ENCODE peak calls at places on chromosomes 7 and 10, in four cellular contexts. One of them, this sample, is unnamed. For H3K4me1 and H3K9me3, the result is how much of the 10 kb centered on the place peaks cover.

GRCh38 chr10:65149878-65150277 is 1628.7 kb downstream of the REEP3 start:
- DNase-seq in lower lobe of right lung: no peak
- DNase-seq in H9: no peak
- DNase-seq in kidney: no peak
- DNase-seq in this sample: no peak

GRCh38 chr7:153951207-153951725 is 100.9 kb upstream of the DPP6 start:
- DNase-seq in lower lobe of right lung: no peak
- DNase-seq in H9: no peak
- DNase-seq in kidney: no peak
- DNase-seq in this sample: no peak

GRCh38 chr10:49387029-49387428 is 8.9 kb downstream of the DRGX start:
- DNase-seq in lower lobe of right lung: no peak
- DNase-seq in H9: no peak
- DNase-seq in kidney: no peak
- DNase-seq in this sample: peak

GRCh38 chr7:121079425-121080169 is 91.1 kb downstream of the CPED1 start:
- DNase-seq in lower lobe of right lung: no peak
- DNase-seq in H9: no peak
- DNase-seq in kidney: no peak
- DNase-seq in this sample: no peak

GRCh38 chr7:127997226-127997922 is 33.9 kb downstream of the LRRC4 start:
- DNase-seq in lower lobe of right lung: no peak
- DNase-seq in H9: no peak
- DNase-seq in kidney: no peak
- DNase-seq in this sample: no peak

GRCh38 chr7:50335795-50336754 is 31.6 kb downstream of the IKZF1 start:
- DNase-seq in lower lobe of right lung: no peak
- DNase-seq in H9: no peak
- DNase-seq in kidney: peak
- DNase-seq in this sample: no peak

GRCh38 chr10:17835688-17836087 is 26.5 kb downstream of the MRC1 start:
- DNase-seq in lower lobe of right lung: no peak
- DNase-seq in H9: peak
- DNase-seq in kidney: no peak
- DNase-seq in this sample: peak

GRCh38 chr7:27684491-27684890 is 21.8 kb upstream of the HIBADH start:
- DNase-seq in lower lobe of right lung: no peak
- DNase-seq in H9: no peak
- DNase-seq in kidney: no peak
- DNase-seq in this sample: no peak

GRCh38 chr7:151539055-151539714 is 19.5 kb upstream of the RHEB start:
- DNase-seq in lower lobe of right lung: no peak
- DNase-seq in H9: peak
- DNase-seq in kidney: no peak
- DNase-seq in this sample: no peak

GRCh38 chr10:105538933-105539332 is 897.8 kb downstream of the SORCS3 start:
- DNase-seq in lower lobe of right lung: no peak
- DNase-seq in H9: peak
- DNase-seq in kidney: no peak
- DNase-seq in this sample: no peak

GRCh38 chr7:44622342-44623151 is 16.1 kb downstream of the OGDH start:
- DNase-seq in lower lobe of right lung: no peak
- DNase-seq in H9: no peak
- DNase-seq in kidney: no peak
- DNase-seq in this sample: no peak

GRCh38 chr10:122019414-122019975 is 30.5 kb downstream of the TACC2 start:
- DNase-seq in lower lobe of right lung: peak
- DNase-seq in H9: peak
- DNase-seq in kidney: peak
- DNase-seq in this sample: peak

GRCh38 chr7:46932656-46933424 is 649.1 kb downstream of the TNS3 start:
- DNase-seq in lower lobe of right lung: no peak
- DNase-seq in H9: no peak
- DNase-seq in kidney: no peak
- DNase-seq in this sample: no peak

GRCh38 chr7:90988523-90988922 is 275.7 kb upstream of the FZD1 start:
- DNase-seq in lower lobe of right lung: no peak
- DNase-seq in H9: no peak
- DNase-seq in kidney: no peak
- DNase-seq in this sample: no peak

GRCh38 chr7:5574770-5575269 is 151.2 kb upstream of the TNRC18 start:
- DNase-seq in lower lobe of right lung: no peak
- DNase-seq in H9: peak
- DNase-seq in kidney: peak
- DNase-seq in this sample: no peak

GRCh38 chr10:19999440-19999839 is 183.2 kb downstream of the PLXDC2 start:
- DNase-seq in lower lobe of right lung: no peak
- DNase-seq in H9: no peak
- DNase-seq in kidney: no peak
- DNase-seq in this sample: no peak

GRCh38 chr7:141418087-141418486 is 133.1 kb upstream of the AGK start:
- DNase-seq in lower lobe of right lung: no peak
- DNase-seq in H9: no peak
- DNase-seq in kidney: no peak
- DNase-seq in this sample: no peak

GRCh38 chr7:156842317-156842716 is 50.7 kb downstream of the LMBR1 start:
- DNase-seq in lower lobe of right lung: no peak
- DNase-seq in H9: no peak
- DNase-seq in kidney: no peak
- DNase-seq in this sample: no peak

GRCh38 chr7:98369726-98370125 is 31.2 kb downstream of the BAIAP2L1 start:
- DNase-seq in lower lobe of right lung: no peak
- DNase-seq in H9: no peak
- DNase-seq in kidney: no peak
- DNase-seq in this sample: no peak

GRCh38 chr10:17851611-17852010 is 42.5 kb downstream of the MRC1 start:
- DNase-seq in lower lobe of right lung: peak
- DNase-seq in H9: no peak
- DNase-seq in kidney: no peak
- DNase-seq in this sample: no peak

GRCh38 chr7:54946764-54947163 is 72.1 kb upstream of the EGFR start:
- DNase-seq in lower lobe of right lung: no peak
- DNase-seq in H9: no peak
- DNase-seq in kidney: no peak
- DNase-seq in this sample: peak

GRCh38 chr7:118195837-118196474 is 12.0 kb downstream of the LSM8 start:
- DNase-seq in lower lobe of right lung: no peak
- DNase-seq in H9: no peak
- DNase-seq in kidney: no peak
- DNase-seq in this sample: no peak

GRCh38 chr10:14010083-14010551 is 320.6 kb downstream of the FRMD4A start:
- DNase-seq in lower lobe of right lung: no peak
- DNase-seq in H9: no peak
- DNase-seq in kidney: no peak
- DNase-seq in this sample: no peak

GRCh38 chr7:135716677-135717238 is 11.2 kb downstream of the SLC13A4 start:
- DNase-seq in lower lobe of right lung: no peak
- DNase-seq in H9: no peak
- DNase-seq in kidney: no peak
- DNase-seq in this sample: no peak

GRCh38 chr7:129840757-129841156 is 112.0 kb downstream of the UBE2H start:
- DNase-seq in lower lobe of right lung: no peak
- DNase-seq in H9: no peak
- DNase-seq in kidney: no peak
- DNase-seq in this sample: no peak

GRCh38 chr10:21327239-21327993 is 198.1 kb downstream of the SKIDA1 start:
- DNase-seq in lower lobe of right lung: no peak
- DNase-seq in H9: peak
- DNase-seq in kidney: no peak
- DNase-seq in this sample: no peak

GRCh38 chr7:134113655-134114054 is 13.5 kb upstream of the LRGUK start:
- DNase-seq in lower lobe of right lung: no peak
- DNase-seq in H9: no peak
- DNase-seq in kidney: no peak
- DNase-seq in this sample: no peak

GRCh38 chr7:150735596-150736358 is 1.4 kb upstream of the GIMAP5 start:
- DNase-seq in lower lobe of right lung: no peak
- DNase-seq in H9: peak
- DNase-seq in kidney: no peak
- DNase-seq in this sample: no peak

GRCh38 chr10:97384641-97385040 is 16.5 kb downstream of the RRP12 start:
- DNase-seq in lower lobe of right lung: no peak
- DNase-seq in H9: no peak
- DNase-seq in kidney: no peak
- DNase-seq in this sample: no peak

GRCh38 chr10:127266431-127266830 is 70.0 kb upstream of the INSYN2A start:
- DNase-seq in lower lobe of right lung: no peak
- DNase-seq in H9: no peak
- DNase-seq in kidney: no peak
- DNase-seq in this sample: no peak

GRCh38 chr10:61815505-61815904 is 86.0 kb upstream of the ARID5B start:
- DNase-seq in lower lobe of right lung: no peak
- DNase-seq in H9: no peak
- DNase-seq in kidney: no peak
- DNase-seq in this sample: no peak

GRCh38 chr7:24911213-24911603 is 68.8 kb downstream of the OSBPL3 start:
- DNase-seq in lower lobe of right lung: no peak
- DNase-seq in H9: no peak
- DNase-seq in kidney: no peak
- DNase-seq in this sample: no peak

GRCh38 chr10:78502208-78502943 is 468.7 kb downstream of the RPS24 start:
- DNase-seq in lower lobe of right lung: no peak
- DNase-seq in H9: no peak
- DNase-seq in kidney: no peak
- DNase-seq in this sample: no peak

GRCh38 chr7:36192877-36193276 is 39.8 kb downstream of the EEPD1 start:
- DNase-seq in lower lobe of right lung: no peak
- DNase-seq in H9: no peak
- DNase-seq in kidney: no peak
- DNase-seq in this sample: no peak

DNA sequence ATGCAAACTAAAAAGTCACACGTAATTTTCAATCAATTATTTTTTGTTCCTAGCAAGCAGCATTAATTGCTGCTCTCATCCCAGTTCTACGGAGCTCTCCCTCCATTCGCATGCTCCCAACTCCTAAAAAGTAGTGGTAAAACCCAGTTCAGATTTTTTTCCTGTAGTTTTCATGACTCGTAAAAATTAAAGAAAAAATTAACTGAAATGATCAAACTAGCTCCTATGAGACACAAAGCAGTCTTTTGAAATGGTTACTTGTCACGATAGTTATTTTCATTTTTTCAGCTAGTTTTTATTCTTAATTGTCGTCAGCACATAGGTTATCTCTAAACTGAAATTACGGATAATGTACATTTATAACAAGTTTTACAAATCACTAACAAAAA is 1.8 kb downstream of the HNRNPA2B1 start:
- DNase-seq in lower lobe of right lung: no peak
- DNase-seq in H9: no peak
- DNase-seq in kidney: no peak
- DNase-seq in this sample: no peak
- H3K4me1 ChIP-seq in lower lobe of right lung: half or more
- H3K4me1 ChIP-seq in H9: under half
- H3K4me1 ChIP-seq in kidney: under half
- H3K4me1 ChIP-seq in this sample: under half

GRCh38 chr7:64509583-64509982 is 53.3 kb downstream of the ZNF680 start:
- DNase-seq in lower lobe of right lung: no peak
- DNase-seq in H9: no peak
- DNase-seq in kidney: no peak
- DNase-seq in this sample: no peak

GRCh38 chr7:64504581-64505120 is 58.2 kb downstream of the ZNF680 start:
- DNase-seq in lower lobe of right lung: no peak
- DNase-seq in H9: no peak
- DNase-seq in kidney: no peak
- DNase-seq in this sample: no peak
- H3K9me3 ChIP-seq in lower lobe of right lung: half or more
- H3K9me3 ChIP-seq in H9: under half
- H3K9me3 ChIP-seq in kidney: under half
- H3K9me3 ChIP-seq in this sample: under half

GRCh38 chr7:234712-235553 is 42.6 kb downstream of the FAM20C start:
- DNase-seq in lower lobe of right lung: peak
- DNase-seq in H9: no peak
- DNase-seq in kidney: peak
- DNase-seq in this sample: no peak

GRCh38 chr7:236967-237366 is 44.6 kb downstream of the FAM20C start:
- DNase-seq in lower lobe of right lung: no peak
- DNase-seq in H9: no peak
- DNase-seq in kidney: no peak
- DNase-seq in this sample: no peak

GRCh38 chr7:237385-237784 is 45.0 kb downstream of the FAM20C start:
- DNase-seq in lower lobe of right lung: no peak
- DNase-seq in H9: no peak
- DNase-seq in kidney: no peak
- DNase-seq in this sample: no peak

GRCh38 chr7:234041-234711 is 41.8 kb downstream of the FAM20C start:
- DNase-seq in lower lobe of right lung: no peak
- DNase-seq in H9: no peak
- DNase-seq in kidney: no peak
- DNase-seq in this sample: no peak

GRCh38 chr7:235576-236395 is 43.4 kb downstream of the FAM20C start:
- DNase-seq in lower lobe of right lung: peak
- DNase-seq in H9: no peak
- DNase-seq in kidney: peak
- DNase-seq in this sample: no peak
- H3K4me1 ChIP-seq in lower lobe of right lung: under half
- H3K4me1 ChIP-seq in H9: under half
- H3K4me1 ChIP-seq in kidney: under half
- H3K4me1 ChIP-seq in this sample: under half

DNA sequence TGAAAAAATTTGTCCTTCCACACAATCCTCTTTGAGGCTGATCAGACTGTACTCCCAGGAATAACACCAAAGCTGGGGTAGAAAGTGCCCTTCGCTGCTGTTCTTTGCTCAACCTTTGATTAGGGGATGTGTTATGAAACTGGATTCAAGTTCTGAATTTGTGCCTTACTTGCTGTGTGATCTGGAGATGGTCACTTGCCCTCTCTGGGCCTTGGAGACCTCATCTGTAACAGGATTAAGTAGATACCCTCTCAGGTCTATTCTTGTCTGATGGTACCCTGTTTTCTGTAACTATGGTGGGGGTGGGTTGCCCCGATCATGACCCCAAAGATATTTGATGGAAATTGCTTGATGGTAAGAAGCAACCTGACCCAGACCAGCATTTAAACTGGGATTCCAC is 368.5 kb downstream of the PLXNA4 start:
- DNase-seq in lower lobe of right lung: no peak
- DNase-seq in H9: no peak
- DNase-seq in kidney: no peak
- DNase-seq in this sample: no peak
- H3K9me3 ChIP-seq in lower lobe of right lung: under half
- H3K9me3 ChIP-seq in H9: under half
- H3K9me3 ChIP-seq in kidney: under half
- H3K9me3 ChIP-seq in this sample: under half

GRCh38 chr10:6101181-6101580 is 12.3 kb downstream of the RBM17 start:
- DNase-seq in lower lobe of right lung: no peak
- DNase-seq in H9: no peak
- DNase-seq in kidney: no peak
- DNase-seq in this sample: no peak
- H3K4me1 ChIP-seq in lower lobe of right lung: under half
- H3K4me1 ChIP-seq in H9: under half
- H3K4me1 ChIP-seq in kidney: under half
- H3K4me1 ChIP-seq in this sample: under half